ENCODE peak calls at places on chromosomes 1 and 21, in eight cellular contexts. X is mucosa of gallbladder; M is mesendoderm; Y is GM12864; U is activated CD8-positive, alpha-beta memory T cell treated with anti-CD3 and anti-CD28 coated beads for 1 hour; B is heart right ventricle; V is dorsolateral prefrontal cortex; R is NCI-H187 treated with DMSO at 0.1 percent for 48 hours. K is an unnamed sample.

GRCh38 chr1:30034627-30035521 is 688.5 kb downstream of the MATN1 start:
- DNase-seq in B (peak; percentile 27), M (peak; percentile 40), R (no peak), Y (no peak), V (no peak), U (no peak), X (no peak), K (no peak)

GRCh38 chr1:13893456-13893855 is 193.5 kb downstream of the PRDM2 start:
- DNase-seq in M (no peak), R (no peak), Y (no peak), U (no peak), X (no peak), B (no peak), V (no peak), K (no peak)

GRCh38 chr1:6239950-6240768 is 3.8 kb upstream of the HES3 start:
- DNase-seq in R (no peak), U (no peak), V (no peak), X (no peak), Y (no peak), B (no peak), M (peak; percentile 60), K (no peak)

GRCh38 chr1:168298446-168298845 is 17.8 kb downstream of the TBX19 start:
- DNase-seq in U (no peak), Y (no peak), M (no peak), R (no peak), B (no peak), V (no peak), X (no peak), K (no peak)

GRCh38 chr1:232950919-232951579 is 638 bp downstream of the NTPCR start:
- DNase-seq in X (no peak), M (peak; percentile 74), R (no peak), V (peak; percentile 14), U (no peak), Y (no peak), B (no peak), K (peak; percentile 22)

GRCh38 chr1:18830596-18830995 is 28.9 kb downstream of the TAS1R2 start:
- DNase-seq in R (no peak), Y (no peak), V (no peak), B (no peak), X (no peak), M (peak; percentile 47), U (no peak), K (no peak)

GRCh38 chr1:93979718-93980319 is 70.6 kb upstream of the GCLM start:
- DNase-seq in U (no peak), X (peak; percentile 74), B (peak; percentile 65), R (no peak), V (no peak), Y (no peak), M (no peak), K (no peak)

GRCh38 chr1:15020943-15021745 is 132.4 kb upstream of the TMEM51 start:
- DNase-seq in Y (no peak), V (no peak), X (no peak), U (no peak), M (no peak), R (no peak), B (peak; percentile 72), K (no peak)

GRCh38 chr1:27603962-27604578 is at the start of gene AHDC1:
- DNase-seq in X (peak; percentile 89), R (peak; percentile 59), V (peak; percentile 92), Y (no peak), B (peak; percentile 91), U (peak; percentile 90), M (peak; percentile 98), K (peak; percentile 93)

GRCh38 chr21:28473530-28474225 is 519.0 kb downstream of the LTN1 start:
- DNase-seq in B (no peak), X (no peak), Y (no peak), R (no peak), V (no peak), U (no peak), M (no peak), K (no peak)

GRCh38 chr1:174659823-174660222 is 212.1 kb downstream of the GPR52 start:
- DNase-seq in R (no peak), Y (no peak), U (no peak), M (no peak), X (no peak), V (no peak), B (peak; percentile 18), K (no peak)

GRCh38 chr1:35556494-35557117 is 597 bp downstream of the KIAA0319L start:
- DNase-seq in U (no peak), R (no peak), M (no peak), V (no peak), Y (no peak), X (no peak), B (no peak), K (no peak)

GRCh38 chr1:241706967-241707366 is 54.9 kb downstream of the WDR64 start:
- DNase-seq in X (no peak), Y (no peak), R (no peak), V (no peak), M (no peak), U (peak; percentile 11), B (no peak), K (no peak)